ENCODE peak calls at places on chromosomes 3 and 15, in nine cellular contexts. A is nephron progenitor cell; U is mesenteric fat pad; Y is ovary; T is psoas muscle; P is transverse colon; I is left cardiac atrium; L is posterior cingulate gyrus; J is activated naive CD8-positive, alpha-beta T cell treated with anti-CD3 and anti-CD28 coated beads, Interleukin-2, amount 50 U/mL, for 24 hours. K is an unnamed sample.
A peak's percentile ranks its signal among the peaks of the same experiment; 100 is the strongest.

GRCh38 chr3:172461530-172462138 is 13.4 kb upstream of the GHSR start:
- DNase-seq in A (no peak), U (no peak), Y (no peak), T (no peak), P (no peak), I (no peak), L (no peak), J (no peak), K (no peak)

GRCh38 chr3:126245811-126246727 is 65.7 kb upstream of the ALDH1L1 start:
- DNase-seq in A (peak; percentile 57), U (no peak), Y (peak; percentile 75), T (peak; percentile 66), P (peak; percentile 45), I (peak; percentile 68), L (no peak), J (peak; percentile 12), K (no peak)

GRCh38 chr3:71389911-71390573 is 193.5 kb downstream of the FOXP1 start:
- DNase-seq in A (no peak), U (no peak), Y (peak; percentile 51), T (peak; percentile 18), P (peak; percentile 67), I (peak; percentile 60), L (no peak), J (peak; percentile 46), K (no peak)

GRCh38 chr3:49804141-49805041 is 1.3 kb downstream of the INKA1 start:
- DNase-seq in A (no peak), U (no peak), Y (peak; percentile 54), T (peak; percentile 43), P (no peak), I (peak; percentile 58), L (no peak), J (no peak), K (no peak)

GRCh38 chr15:85886345-85886935 is 91.7 kb upstream of the KLHL25 start:
- DNase-seq in A (no peak), U (no peak), Y (no peak), T (peak; percentile 70), P (no peak), I (no peak), L (no peak), J (no peak), K (no peak)

GRCh38 chr15:86892774-86893449 is 813.2 kb downstream of the AGBL1 start:
- DNase-seq in A (no peak), U (no peak), Y (no peak), T (no peak), P (no peak), I (no peak), L (no peak), J (no peak), K (no peak)

GRCh38 chr3:172582712-172583111 is 59.5 kb upstream of the TNFSF10 start:
- DNase-seq in A (no peak), U (no peak), Y (no peak), T (no peak), P (no peak), I (no peak), L (no peak), J (no peak), K (no peak)

GRCh38 chr3:126351086-126351770 is 6.0 kb downstream of the KLF15 start:
- DNase-seq in A (no peak), U (peak; percentile 81), Y (peak; percentile 27), T (peak; percentile 14), P (peak; percentile 3), I (no peak), L (peak; percentile 19), J (no peak), K (no peak)

GRCh38 chr3:88219138-88219792 is 69.5 kb downstream of the C3orf38 start:
- DNase-seq in A (peak; percentile 55), U (no peak), Y (no peak), T (no peak), P (peak; percentile 39), I (no peak), L (no peak), J (peak; percentile 6), K (peak; percentile 46)

GRCh38 chr3:119652306-119653033 is 7.9 kb downstream of the POPDC2 start:
- DNase-seq in A (no peak), U (no peak), Y (no peak), T (peak; percentile 76), P (no peak), I (peak; percentile 58), L (no peak), J (no peak), K (no peak)

GRCh38 chr15:42736178-42736792 is 643 bp downstream of the CDAN1 start:
- DNase-seq in A (no peak), U (no peak), Y (peak; percentile 80), T (peak; percentile 27), P (no peak), I (peak; percentile 36), L (no peak), J (peak; percentile 20), K (peak; percentile 59)

GRCh38 chr15:52678468-52679231 is 538 bp downstream of the ATOSA start:
- DNase-seq in A (peak; percentile 78), U (peak; percentile 91), Y (peak; percentile 80), T (peak; percentile 69), P (peak; percentile 80), I (peak; percentile 73), L (no peak), J (peak; percentile 60), K (no peak)

GRCh38 chr15:31843426-31844055 is 186.8 kb upstream of the CHRNA7 start:
- DNase-seq in A (no peak), U (no peak), Y (no peak), T (no peak), P (no peak), I (no peak), L (no peak), J (no peak), K (peak; percentile 24)

GRCh38 chr3:122533931-122534334 is 19.2 kb upstream of the KPNA1 start:
- DNase-seq in A (no peak), U (no peak), Y (no peak), T (no peak), P (no peak), I (no peak), L (no peak), J (peak; percentile 30), K (no peak)

GRCh38 chr15:50873935-50874353 is 34.5 kb upstream of the AP4E1 start:
- DNase-seq in A (no peak), U (no peak), Y (no peak), T (no peak), P (no peak), I (no peak), L (no peak), J (no peak), K (no peak)

GRCh38 chr3:52310861-52311566 is 5.1 kb upstream of the DNAH1 start:
- DNase-seq in A (no peak), U (no peak), Y (no peak), T (no peak), P (no peak), I (no peak), L (no peak), J (peak; percentile 66), K (no peak)

GRCh38 chr15:101369676-101370075 is 74.6 kb upstream of the SNRPA1 start:
- DNase-seq in A (no peak), U (no peak), Y (no peak), T (no peak), P (no peak), I (no peak), L (no peak), J (no peak), K (no peak)

GRCh38 chr3:52014613-52015012 is 18.9 kb upstream of the RPL29 start:
- DNase-seq in A (peak; percentile 37), U (no peak), Y (no peak), T (peak; percentile 16), P (no peak), I (no peak), L (no peak), J (no peak), K (no peak)

GRCh38 chr3:45021524-45021923 is 4.6 kb upstream of the CLEC3B start:
- DNase-seq in A (no peak), U (no peak), Y (peak; percentile 62), T (peak; percentile 52), P (no peak), I (peak; percentile 75), L (no peak), J (no peak), K (no peak)

GRCh38 chr15:37695719-37696118 is 238.7 kb upstream of the TMCO5A start:
- DNase-seq in A (no peak), U (no peak), Y (no peak), T (no peak), P (no peak), I (no peak), L (no peak), J (no peak), K (no peak)

GRCh38 chr3:66472313-66473134 is 28.3 kb downstream of the LRIG1 start:
- DNase-seq in A (no peak), U (no peak), Y (no peak), T (no peak), P (peak; percentile 54), I (no peak), L (no peak), J (no peak), K (no peak)

GRCh38 chr3:127469760-127470159 is 120.8 kb downstream of the TPRA1 start:
- DNase-seq in A (no peak), U (no peak), Y (no peak), T (no peak), P (no peak), I (no peak), L (no peak), J (no peak), K (no peak)

GRCh38 chr3:38662544-38662943 is 13.1 kb upstream of the SCN5A start:
- DNase-seq in A (no peak), U (no peak), Y (no peak), T (no peak), P (no peak), I (no peak), L (no peak), J (no peak), K (no peak)

GRCh38 chr15:99211926-99212325 is 37.5 kb downstream of the TTC23 start:
- DNase-seq in A (no peak), U (no peak), Y (no peak), T (no peak), P (no peak), I (no peak), L (no peak), J (no peak), K (no peak)

GRCh38 chr3:10599017-10599416 is 93.6 kb upstream of the ATP2B2 start:
- DNase-seq in A (no peak), U (no peak), Y (no peak), T (no peak), P (no peak), I (no peak), L (no peak), J (no peak), K (no peak)

GRCh38 chr15:67178569-67179210 is 75.8 kb downstream of the AAGAB start:
- DNase-seq in A (no peak), U (peak; percentile 64), Y (peak; percentile 76), T (no peak), P (no peak), I (no peak), L (no peak), J (no peak), K (no peak)

GRCh38 chr3:10983219-10983916 is 9.2 kb upstream of the SLC6A1 start:
- DNase-seq in A (peak; percentile 40), U (no peak), Y (no peak), T (no peak), P (peak; percentile 13), I (no peak), L (no peak), J (peak; percentile 10), K (peak; percentile 72)

GRCh38 chr3:48275292-48276027 is 34.6 kb downstream of the ZNF589 start:
- DNase-seq in A (no peak), U (no peak), Y (no peak), T (no peak), P (no peak), I (no peak), L (no peak), J (no peak), K (no peak)

GRCh38 chr15:73681073-73681472 is 3.1 kb upstream of the CD276 start:
- DNase-seq in A (no peak), U (no peak), Y (no peak), T (no peak), P (no peak), I (no peak), L (no peak), J (no peak), K (no peak)

GRCh38 chr3:46065294-46065705 is 38.0 kb upstream of the XCR1 start:
- DNase-seq in A (no peak), U (no peak), Y (no peak), T (peak; percentile 35), P (peak; percentile 57), I (peak; percentile 33), L (no peak), J (peak; percentile 71), K (no peak)

GRCh38 chr3:43932921-43933320 is 242.2 kb downstream of the ABHD5 start:
- DNase-seq in A (no peak), U (no peak), Y (no peak), T (no peak), P (no peak), I (no peak), L (no peak), J (no peak), K (no peak)